ENCODE peak calls at places on chromosomes 3 and 15, in five cellular contexts. One of them, this sample, is unnamed.

GRCh38 chr15:39188930-39189329 is 391.9 kb upstream of the THBS1 start:
- DNase-seq in MV-4-11: no peak
- DNase-seq in thoracic aorta: no peak
- DNase-seq in CD8-positive, alpha-beta T cell: no peak
- DNase-seq in EH: peak; percentile 95
- DNase-seq in this sample: peak; percentile 82

GRCh38 chr3:196948442-196949365 is 6.4 kb upstream of the NCBP2 start:
- DNase-seq in MV-4-11: peak; percentile 4
- DNase-seq in thoracic aorta: no peak
- DNase-seq in CD8-positive, alpha-beta T cell: no peak
- DNase-seq in EH: no peak
- DNase-seq in this sample: no peak

GRCh38 chr15:64070965-64071851 is 22.4 kb downstream of the CIAO2A start:
- DNase-seq in MV-4-11: peak; percentile 31
- DNase-seq in thoracic aorta: peak; percentile 13
- DNase-seq in CD8-positive, alpha-beta T cell: no peak
- DNase-seq in EH: peak; percentile 89
- DNase-seq in this sample: peak; percentile 80

GRCh38 chr3:89628856-89629255 is 521.4 kb downstream of the EPHA3 start:
- DNase-seq in MV-4-11: no peak
- DNase-seq in thoracic aorta: no peak
- DNase-seq in CD8-positive, alpha-beta T cell: no peak
- DNase-seq in EH: no peak
- DNase-seq in this sample: no peak

GRCh38 chr3:127585163-127585812 is 5.2 kb downstream of the TPRA1 start:
- DNase-seq in MV-4-11: no peak
- DNase-seq in thoracic aorta: no peak
- DNase-seq in CD8-positive, alpha-beta T cell: no peak
- DNase-seq in EH: peak; percentile 36
- DNase-seq in this sample: peak; percentile 41

GRCh38 chr3:144129536-144130214 is 158.1 kb downstream of the DIPK2A start:
- DNase-seq in MV-4-11: no peak
- DNase-seq in thoracic aorta: no peak
- DNase-seq in CD8-positive, alpha-beta T cell: no peak
- DNase-seq in EH: no peak
- DNase-seq in this sample: peak; percentile 45

GRCh38 chr3:52533623-52534280 is at the start of gene NT5DC2:
- DNase-seq in MV-4-11: peak; percentile 59
- DNase-seq in thoracic aorta: no peak
- DNase-seq in CD8-positive, alpha-beta T cell: no peak
- DNase-seq in EH: peak; percentile 82
- DNase-seq in this sample: peak; percentile 67

GRCh38 chr3:147421184-147421912 is 12.2 kb downstream of the ZIC1 start:
- DNase-seq in MV-4-11: no peak
- DNase-seq in thoracic aorta: no peak
- DNase-seq in CD8-positive, alpha-beta T cell: no peak
- DNase-seq in EH: peak; percentile 41
- DNase-seq in this sample: no peak

GRCh38 chr3:15326037-15326436 is 6.3 kb downstream of the SH3BP5 start:
- DNase-seq in MV-4-11: no peak
- DNase-seq in thoracic aorta: no peak
- DNase-seq in CD8-positive, alpha-beta T cell: no peak
- DNase-seq in EH: no peak
- DNase-seq in this sample: peak; percentile 34

GRCh38 chr3:112865757-112866156 is 19.1 kb upstream of the CD200R1L start:
- DNase-seq in MV-4-11: no peak
- DNase-seq in thoracic aorta: no peak
- DNase-seq in CD8-positive, alpha-beta T cell: no peak
- DNase-seq in EH: no peak
- DNase-seq in this sample: no peak

GRCh38 chr3:18766971-18767370 is 341.8 kb upstream of the SATB1 start:
- DNase-seq in MV-4-11: peak; percentile 55
- DNase-seq in thoracic aorta: no peak
- DNase-seq in CD8-positive, alpha-beta T cell: no peak
- DNase-seq in EH: no peak
- DNase-seq in this sample: no peak

GRCh38 chr15:60591491-60592385 is 112.8 kb upstream of the ICE2 start:
- DNase-seq in MV-4-11: no peak
- DNase-seq in thoracic aorta: no peak
- DNase-seq in CD8-positive, alpha-beta T cell: peak; percentile 17
- DNase-seq in EH: peak; percentile 28
- DNase-seq in this sample: peak; percentile 22